ENCODE peak calls at places on chromosomes 5 and 9, in four cellular contexts. R is brain microvascular endothelial cell, J is NB4, L is AG04449. D is an unnamed sample.

GRCh38 chr9:137466041-137466799 is 7.1 kb upstream of the NSMF start:
- DNase-seq in R (no peak), J (no peak), L (no peak), D (no peak)

GRCh38 chr5:57004800-57005199 is 52.9 kb upstream of the MIER3 start:
- DNase-seq in L (no peak), R (no peak), J (no peak), D (no peak)

GRCh38 chr5:106269252-106269843 is 1401.4 kb downstream of the EFNA5 start:
- DNase-seq in J (peak), L (no peak), R (peak), D (peak)

GRCh38 chr9:122158202-122158601 is 1.4 kb downstream of the NDUFA8 start:
- DNase-seq in L (no peak), R (peak), J (peak), D (peak)

GRCh38 chr9:99433555-99433954 is 211.5 kb downstream of the SEC61B start:
- DNase-seq in J (peak), L (no peak), R (peak), D (peak)

GRCh38 chr5:135831439-135832262 is 2.8 kb upstream of the SLC25A48 start:
- DNase-seq in L (no peak), R (no peak), J (no peak), D (no peak)

GRCh38 chr5:84536797-84537196 is 152.1 kb upstream of the EDIL3 start:
- DNase-seq in J (no peak), R (no peak), L (no peak), D (no peak)

GRCh38 chr9:81431662-81432061 is 257.7 kb downstream of the TLE1 start:
- DNase-seq in R (peak), L (peak), J (no peak), D (no peak)

GRCh38 chr9:15403155-15403554 is 19.5 kb upstream of the SNAPC3 start:
- DNase-seq in J (peak), L (no peak), R (no peak), D (peak)

GRCh38 chr5:57862471-57863282 is 380.1 kb upstream of the ACTBL2 start:
- DNase-seq in J (no peak), L (peak), R (peak), D (no peak)

GRCh38 chr9:8649157-8649556 is 849.6 kb upstream of the DMAC1 start:
- DNase-seq in R (no peak), L (no peak), J (peak), D (no peak)

GRCh38 chr5:180810210-180811011 is 7.8 kb upstream of the MGAT1 start:
- DNase-seq in R (peak), J (peak), L (no peak), D (peak)

GRCh38 chr5:10844016-10844415 is 83.0 kb upstream of the DAP start:
- DNase-seq in L (no peak), J (no peak), R (no peak), D (no peak)

GRCh38 chr5:141135718-141136266 is 786 bp downstream of the PCDHB5 start:
- DNase-seq in R (no peak), J (no peak), L (no peak), D (no peak)

GRCh38 chr5:141135030-141135717 is at the start of gene PCDHB5:
- DNase-seq in J (peak), L (no peak), R (no peak), D (no peak)
- TF ChIP-seq CTCF in J (peak), L (peak), R (peak), D (no peak)

DNA sequence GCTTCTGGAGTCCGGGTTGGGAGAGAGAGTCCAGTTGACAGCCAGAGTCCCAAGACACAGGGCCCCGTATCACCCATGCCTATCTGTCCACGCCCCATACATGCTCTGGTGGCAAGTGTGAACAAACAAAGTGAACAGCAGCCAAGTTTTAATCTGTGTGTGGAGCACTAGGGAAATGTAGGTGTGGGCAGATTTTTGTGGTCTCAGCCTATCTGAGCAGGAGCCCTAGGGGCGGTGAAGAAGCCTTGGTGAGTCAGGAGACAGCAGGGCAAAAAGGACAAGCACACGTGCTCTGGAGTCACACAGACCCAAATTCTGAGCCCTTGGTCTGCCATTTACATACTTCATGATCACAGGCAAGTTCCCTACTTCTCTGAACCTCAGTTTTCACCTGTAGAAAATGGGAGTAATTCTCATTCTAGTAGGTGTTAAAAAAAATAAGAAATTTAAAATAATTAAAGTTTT is 23.2 kb downstream of the EGR1 start:
- DNase-seq in R (peak), L (no peak), J (peak), D (no peak)
- H3K4me3 ChIP-seq in R (no peak), L (no peak), J (no peak), D (no peak)

GRCh38 chr5:21654-22233 is 70.2 kb upstream of the PLEKHG4B start:
- DNase-seq in R (no peak), J (peak), L (no peak), D (no peak)
- TF ChIP-seq CTCF in R (peak), J (peak), L (no peak), D (peak)

GRCh38 chr5:68288756-68289134 is 73.2 kb downstream of the PIK3R1 start:
- DNase-seq in L (no peak), J (no peak), R (no peak), D (no peak)
- H3K4me3 ChIP-seq in L (peak), J (no peak), R (peak), D (peak)

DNA sequence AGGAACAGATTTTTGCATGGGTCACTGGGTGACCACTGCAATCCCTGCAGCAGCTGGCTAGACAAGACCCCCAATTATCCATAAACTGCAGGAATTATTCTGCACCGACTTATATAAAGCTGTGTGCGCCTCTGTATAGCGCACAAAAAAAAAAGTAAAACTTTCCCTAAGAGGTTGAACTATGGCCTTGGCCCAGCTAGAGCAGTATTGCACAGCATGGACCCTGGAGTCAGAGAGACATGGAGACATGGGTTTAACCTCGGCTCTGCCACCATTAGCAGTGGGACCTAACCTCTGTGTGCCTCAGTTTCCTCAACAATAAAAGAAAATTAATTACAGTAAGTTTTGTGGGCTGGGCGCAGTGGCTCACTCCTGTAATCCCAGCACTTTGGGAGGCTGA is 17.1 kb upstream of the GRPEL2 start:
- DNase-seq in L (no peak), R (no peak), J (no peak), D (no peak)
- TF ChIP-seq CTCF in L (no peak), R (no peak), J (no peak), D (no peak)

GRCh38 chr9:93184439-93185221 is 691 bp downstream of the WNK2 start:
- DNase-seq in J (no peak), L (no peak), R (no peak), D (no peak)
- H3K4me3 ChIP-seq in J (no peak), L (no peak), R (no peak), D (no peak)

DNA sequence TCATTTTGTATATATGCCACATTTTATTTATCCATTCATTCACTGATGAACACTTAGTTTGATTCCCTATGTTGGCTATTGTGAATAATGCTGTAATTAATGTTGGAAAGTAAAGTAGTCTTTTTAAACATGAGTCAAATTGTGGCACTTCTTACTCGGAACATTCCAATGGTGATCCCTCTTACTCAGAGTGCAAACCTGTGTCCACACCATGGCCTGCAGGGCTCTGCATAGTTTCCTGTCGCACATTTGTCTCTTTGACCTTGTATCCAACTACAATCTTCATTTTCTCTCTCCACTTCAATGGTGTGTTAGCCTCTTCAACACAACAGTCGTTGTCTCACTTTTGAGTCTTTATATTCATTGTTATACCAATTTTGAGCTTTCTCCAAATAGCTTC is 98.1 kb upstream of the PAPPA start:
- DNase-seq in J (no peak), R (no peak), L (no peak), D (no peak)
- TF ChIP-seq CTCF in J (no peak), R (no peak), L (no peak), D (no peak)

GRCh38 chr9:6646028-6646636 is 603 bp upstream of the GLDC start:
- DNase-seq in J (no peak), R (no peak), L (no peak), D (peak)
- H3K4me3 ChIP-seq in J (no peak), R (peak), L (no peak), D (peak)